ENCODE peak calls at places on chromosomes 1 and 21, in six cellular contexts. B is activated naive CD4-positive, alpha-beta T cell treated with Interleukin-2 at 50 U/mL for 16 hours; D is activated T-cell treated with anti-CD3 and anti-CD28 coated beads, Interleukin-2, amount 50 U/mL, for 72 hours; M is amygdala; O is psoas muscle; Q is NCI-H446. F is an unnamed sample.

GRCh38 chr1:207910678-207911354 is at the start of gene CD34:
- DNase-seq in B (peak), D (peak), M (no peak), O (peak), Q (peak), F (peak)

GRCh38 chr1:222257024-222257423 is 290.9 kb downstream of the HHIPL2 start:
- DNase-seq in B (no peak), D (no peak), M (no peak), O (no peak), Q (no peak), F (no peak)

GRCh38 chr1:93442276-93442675 is 5.6 kb upstream of the FNBP1L start:
- DNase-seq in B (no peak), D (no peak), M (no peak), O (no peak), Q (no peak), F (no peak)

GRCh38 chr1:220410681-220411080 is 117.3 kb upstream of the MARK1 start:
- DNase-seq in B (no peak), D (no peak), M (no peak), O (no peak), Q (no peak), F (no peak)

GRCh38 chr1:12556368-12556930 is 61.6 kb downstream of the DHRS3 start:
- DNase-seq in B (no peak), D (no peak), M (no peak), O (peak), Q (no peak), F (no peak)

GRCh38 chr1:206002160-206002559 is 1.0 kb downstream of the RAB7B start:
- DNase-seq in B (no peak), D (no peak), M (no peak), O (no peak), Q (no peak), F (no peak)

GRCh38 chr1:162091681-162092524 is 22.4 kb downstream of the NOS1AP start:
- DNase-seq in B (no peak), D (no peak), M (no peak), O (no peak), Q (no peak), F (no peak)

GRCh38 chr21:34603710-34604057 is 11.2 kb downstream of the RCAN1 start:
- DNase-seq in B (no peak), D (no peak), M (no peak), O (no peak), Q (no peak), F (no peak)

GRCh38 chr1:72105201-72105600 is 177.1 kb downstream of the NEGR1 start:
- DNase-seq in B (no peak), D (no peak), M (no peak), O (no peak), Q (no peak), F (no peak)

GRCh38 chr21:45874716-45875415 is 106.7 kb upstream of the COL6A1 start:
- DNase-seq in B (no peak), D (no peak), M (no peak), O (peak), Q (no peak), F (no peak)

GRCh38 chr21:45148316-45149000 is 74.1 kb downstream of the ADARB1 start:
- DNase-seq in B (no peak), D (no peak), M (no peak), O (no peak), Q (no peak), F (no peak)

GRCh38 chr1:42334240-42335049 is 590 bp downstream of the FOXJ3 start:
- DNase-seq in B (peak), D (peak), M (peak), O (peak), Q (no peak), F (peak)

GRCh38 chr21:44874240-44874496 is 678 bp upstream of the PTTG1IP start:
- DNase-seq in B (no peak), D (no peak), M (no peak), O (no peak), Q (no peak), F (peak)

GRCh38 chr1:169925505-169926482 is 32.1 kb upstream of the SCYL3 start:
- DNase-seq in B (no peak), D (no peak), M (no peak), O (no peak), Q (no peak), F (no peak)

GRCh38 chr1:208950206-208950605 is 633.3 kb upstream of the CAMK1G start:
- DNase-seq in B (no peak), D (no peak), M (no peak), O (no peak), Q (no peak), F (no peak)

GRCh38 chr1:93433407-93433961 is 14.4 kb upstream of the FNBP1L start:
- DNase-seq in B (no peak), D (no peak), M (no peak), O (no peak), Q (no peak), F (no peak)

GRCh38 chr1:83671586-83671985 is 327.3 kb downstream of the TTLL7 start:
- DNase-seq in B (no peak), D (no peak), M (no peak), O (no peak), Q (peak), F (no peak)

GRCh38 chr1:60255565-60255964 is 182.0 kb upstream of the C1orf87 start:
- DNase-seq in B (no peak), D (no peak), M (no peak), O (no peak), Q (no peak), F (no peak)

GRCh38 chr1:91075233-91076135 is 53.6 kb upstream of the ZNF644 start:
- DNase-seq in B (no peak), D (no peak), M (no peak), O (no peak), Q (no peak), F (no peak)

GRCh38 chr1:91501527-91501859 is 842 bp downstream of the CDC7 start:
- DNase-seq in B (no peak), D (no peak), M (no peak), O (no peak), Q (peak), F (no peak)

GRCh38 chr1:34863501-34863900 is 4.0 kb upstream of the SMIM12 start:
- DNase-seq in B (no peak), D (peak), M (no peak), O (no peak), Q (no peak), F (no peak)

GRCh38 chr1:225483818-225484656 is 56.2 kb upstream of the LBR start:
- DNase-seq in B (no peak), D (no peak), M (no peak), O (no peak), Q (no peak), F (no peak)

GRCh38 chr1:193674292-193674944 is 488.0 kb upstream of the B3GALT2 start:
- DNase-seq in B (no peak), D (no peak), M (no peak), O (no peak), Q (no peak), F (no peak)

GRCh38 chr1:67840449-67840848 is 7.2 kb upstream of the GNG12 start:
- DNase-seq in B (no peak), D (no peak), M (no peak), O (no peak), Q (no peak), F (no peak)

GRCh38 chr1:168970945-168971799 is 135.3 kb upstream of the ATP1B1 start:
- DNase-seq in B (no peak), D (no peak), M (no peak), O (no peak), Q (no peak), F (no peak)

GRCh38 chr1:39866767-39867166 is 16.5 kb downstream of the TRIT1 start:
- DNase-seq in B (no peak), D (no peak), M (no peak), O (no peak), Q (no peak), F (no peak)

GRCh38 chr1:37478451-37478871 is 4.1 kb downstream of the ZC3H12A start:
- DNase-seq in B (peak), D (peak), M (no peak), O (peak), Q (no peak), F (peak)

GRCh38 chr1:50978144-50978851 is 8.3 kb downstream of the CDKN2C start:
- DNase-seq in B (peak), D (peak), M (no peak), O (peak), Q (peak), F (peak)

GRCh38 chr21:44949161-44950015 is 9.6 kb downstream of the SLX9 start:
- DNase-seq in B (peak), D (peak), M (no peak), O (peak), Q (no peak), F (peak)

GRCh38 chr21:45421071-45421845 is 16.3 kb downstream of the COL18A1 start:
- DNase-seq in B (no peak), D (no peak), M (no peak), O (peak), Q (no peak), F (no peak)

GRCh38 chr1:83860506-83861221 is 138.3 kb downstream of the TTLL7 start:
- DNase-seq in B (peak), D (peak), M (peak), O (peak), Q (no peak), F (peak)

GRCh38 chr1:108747128-108747827 is 804 bp downstream of the STXBP3 start:
- DNase-seq in B (peak), D (peak), M (peak), O (peak), Q (peak), F (peak)

GRCh38 chr1:221234821-221235220 is 355.6 kb downstream of the HLX start:
- DNase-seq in B (no peak), D (no peak), M (no peak), O (no peak), Q (no peak), F (no peak)

GRCh38 chr1:61055110-61055614 is 27.2 kb upstream of the NFIA start:
- DNase-seq in B (no peak), D (no peak), M (no peak), O (no peak), Q (no peak), F (no peak)

F was measured in stimulated activated naive CD8-positive, alpha-beta T cell treated with anti-CD3 and anti-CD28 coated beads, Interleukin-15, Interleukin-2, amounts not matched to agents 100 U/mL and 50 U/mL, for 24 hours.